ENCODE peak calls at places on chromosomes 7 and 10, in six cellular contexts. D is smooth muscle cell of the brain vasculature; R is endothelial cell; K is activated effector memory CD4-positive, alpha-beta T cell treated with Interleukin-2 at 50 U/mL for 16 hours; H is GM18507; F is progenitor cell of endocrine pancreas. C is an unnamed sample.

GRCh38 chr10:124564881-124565280 is 103.3 kb downstream of the LHPP start:
- DNase-seq in D (no peak), R (no peak), K (no peak), H (no peak), F (no peak), C (no peak)

GRCh38 chr7:43148161-43148731 is 35.8 kb downstream of the HECW1 start:
- DNase-seq in D (no peak), R (no peak), K (no peak), H (no peak), F (no peak), C (no peak)

GRCh38 chr10:4909118-4909517 is 54.1 kb upstream of the AKR1C1 start:
- DNase-seq in D (no peak), R (no peak), K (no peak), H (no peak), F (no peak), C (no peak)

GRCh38 chr10:31623466-31623865 is 304.4 kb downstream of the ZEB1 start:
- DNase-seq in D (no peak), R (no peak), K (no peak), H (no peak), F (no peak), C (peak)

GRCh38 chr7:77306231-77307067 is 106.8 kb upstream of the FGL2 start:
- DNase-seq in D (no peak), R (no peak), K (no peak), H (no peak), F (no peak), C (no peak)

GRCh38 chr7:46764100-46764941 is 817.6 kb downstream of the TNS3 start:
- DNase-seq in D (peak), R (no peak), K (no peak), H (no peak), F (no peak), C (no peak)

GRCh38 chr7:110264288-110264687 is 826.6 kb upstream of the LRRN3 start:
- DNase-seq in D (no peak), R (no peak), K (no peak), H (no peak), F (no peak), C (no peak)

GRCh38 chr10:133198206-133198605 is 31.8 kb upstream of the UTF1 start:
- DNase-seq in D (no peak), R (no peak), K (no peak), H (no peak), F (no peak), C (no peak)

GRCh38 chr10:52954407-52954806 is 181.8 kb upstream of the MBL2 start:
- DNase-seq in D (no peak), R (no peak), K (no peak), H (no peak), F (no peak), C (no peak)

GRCh38 chr7:5586279-5586962 is 162.8 kb upstream of the TNRC18 start:
- DNase-seq in D (no peak), R (no peak), K (no peak), H (no peak), F (no peak), C (no peak)

GRCh38 chr10:70607936-70608335 is 5.4 kb upstream of the PRF1 start:
- DNase-seq in D (no peak), R (no peak), K (no peak), H (no peak), F (no peak), C (no peak)

GRCh38 chr7:112184455-112184854 is 21.7 kb downstream of the DOCK4 start:
- DNase-seq in D (no peak), R (no peak), K (no peak), H (no peak), F (no peak), C (no peak)

GRCh38 chr7:51265066-51265907 is 51.3 kb downstream of the COBL start:
- DNase-seq in D (no peak), R (no peak), K (no peak), H (no peak), F (no peak), C (no peak)

GRCh38 chr10:100370561-100370975 is 23.5 kb downstream of the SCD start:
- DNase-seq in D (no peak), R (no peak), K (no peak), H (no peak), F (no peak), C (no peak)

GRCh38 chr10:86234553-86235270 is 131.9 kb downstream of the GRID1 start:
- DNase-seq in D (no peak), R (no peak), K (no peak), H (no peak), F (no peak), C (no peak)

GRCh38 chr7:137992042-137992737 is 9.7 kb downstream of the CREB3L2 start:
- DNase-seq in D (no peak), R (no peak), K (no peak), H (no peak), F (no peak), C (no peak)

GRCh38 chr10:26430641-26431163 is 7.4 kb upstream of the APBB1IP start:
- DNase-seq in D (no peak), R (no peak), K (no peak), H (peak), F (no peak), C (no peak)

GRCh38 chr10:69413221-69413865 is 3.4 kb downstream of the TACR2 start:
- DNase-seq in D (peak), R (peak), K (no peak), H (peak), F (no peak), C (peak)

GRCh38 chr10:86716466-86716865 is 40.0 kb upstream of the BMPR1A start:
- DNase-seq in D (no peak), R (no peak), K (no peak), H (no peak), F (no peak), C (no peak)

GRCh38 chr10:63265646-63266207 is 132.6 kb downstream of the NRBF2 start:
- DNase-seq in D (no peak), R (no peak), K (no peak), H (no peak), F (no peak), C (no peak)

GRCh38 chr10:126904807-126905686 is at the start of gene DOCK1:
- DNase-seq in D (peak), R (peak), K (no peak), H (no peak), F (peak), C (peak)

GRCh38 chr10:486668-487067 is 202.8 kb downstream of the DIP2C start:
- DNase-seq in D (no peak), R (no peak), K (no peak), H (no peak), F (no peak), C (no peak)

GRCh38 chr10:63120554-63120953 is 12.6 kb upstream of the NRBF2 start:
- DNase-seq in D (no peak), R (no peak), K (no peak), H (no peak), F (no peak), C (no peak)

GRCh38 chr7:109864263-109864662 is 1226.7 kb upstream of the LRRN3 start:
- DNase-seq in D (no peak), R (no peak), K (no peak), H (no peak), F (no peak), C (no peak)